ENCODE peak calls at places on chromosomes 5 and 9, in five cellular contexts. N is type B pancreatic cell; A is AG04450; Y is aorta; H is activated T-helper 1 cell treated with anti-CD3 and anti-CD28 coated beads, Interleukin-12 subunit alpha, Interleukin-12 subunit beta, Interleukin-2, Interleukin-4 antibody, amounts not matched to agents 30 ng/mL and 10 ng/mL and 1 ng/mL, durations not matched to agents 14 hours and 24 hours and 36 hours. J is an unnamed sample.

GRCh38 chr5:62614355-62614754 is 35.7 kb downstream of the LRRC70 start:
- DNase-seq in N (no peak), A (no peak), H (no peak), Y (no peak), J (no peak)

GRCh38 chr9:127131871-127132270 is 9.4 kb upstream of the ANGPTL2 start:
- DNase-seq in H (no peak), A (peak), N (no peak), Y (no peak), J (no peak)

GRCh38 chr5:155872801-155873200 is 454.2 kb upstream of the SGCD start:
- DNase-seq in N (no peak), Y (no peak), H (no peak), A (no peak), J (no peak)

GRCh38 chr9:135920256-135920930 is 13.0 kb upstream of the CAMSAP1 start:
- DNase-seq in A (no peak), N (no peak), H (no peak), Y (peak), J (no peak)

GRCh38 chr9:131318211-131318610 is 28.7 kb downstream of the PLPP7 start:
- DNase-seq in H (no peak), Y (peak), A (no peak), N (no peak), J (no peak)

GRCh38 chr5:177399903-177400868 is at the start of gene PFN3:
- DNase-seq in H (no peak), Y (no peak), A (no peak), N (no peak), J (no peak)

GRCh38 chr9:32986971-32987370 is 14.5 kb downstream of the APTX start:
- DNase-seq in A (no peak), N (no peak), Y (no peak), H (no peak), J (no peak)

GRCh38 chr9:84851935-84852585 is 182.5 kb downstream of the NTRK2 start:
- DNase-seq in N (no peak), Y (peak), H (no peak), A (no peak), J (no peak)

GRCh38 chr9:79623799-79624721 is 52.3 kb downstream of the TLE4 start:
- DNase-seq in A (no peak), N (no peak), H (peak), Y (peak), J (peak)

GRCh38 chr5:84437673-84438315 is 53.1 kb upstream of the EDIL3 start:
- DNase-seq in H (no peak), A (peak), Y (no peak), N (no peak), J (no peak)

GRCh38 chr9:133797406-133798150 is 59.4 kb upstream of the SARDH start:
- DNase-seq in A (no peak), Y (no peak), H (no peak), N (no peak), J (no peak)

GRCh38 chr5:134227259-134227658 is 1.4 kb upstream of the PPP2CA start:
- DNase-seq in H (no peak), N (no peak), A (no peak), Y (no peak), J (no peak)

GRCh38 chr9:89363311-89363670 is 45.0 kb downstream of the SECISBP2 start:
- DNase-seq in A (no peak), N (no peak), H (no peak), Y (peak), J (no peak)

GRCh38 chr5:149130121-149130931 is 11.0 kb upstream of the ABLIM3 start:
- DNase-seq in A (no peak), Y (no peak), H (no peak), N (no peak), J (no peak)

GRCh38 chr9:126945682-126946081 is 31.1 kb downstream of the RALGPS1 start:
- DNase-seq in Y (no peak), N (no peak), A (no peak), H (no peak), J (no peak)

GRCh38 chr5:122985006-122985700 is 51.4 kb downstream of the PPIC start:
- DNase-seq in A (no peak), N (no peak), Y (no peak), H (no peak), J (no peak)

GRCh38 chr5:56269216-56269927 is 36.2 kb upstream of the ANKRD55 start:
- DNase-seq in A (no peak), Y (no peak), N (no peak), H (no peak), J (peak)

GRCh38 chr5:123482258-123482657 is 29.7 kb upstream of the CSNK1G3 start:
- DNase-seq in A (no peak), Y (no peak), H (no peak), N (no peak), J (no peak)

GRCh38 chr5:32172908-32173393 is 1.2 kb downstream of the GOLPH3 start:
- DNase-seq in Y (no peak), A (no peak), H (no peak), N (no peak), J (no peak)

GRCh38 chr9:135669616-135670285 is 6.6 kb downstream of the LCN9 start:
- DNase-seq in A (no peak), H (no peak), Y (no peak), N (no peak), J (no peak)

GRCh38 chr9:94839398-94839797 is 112.9 kb downstream of the AOPEP start:
- DNase-seq in A (no peak), H (no peak), N (no peak), Y (no peak), J (no peak)

GRCh38 chr5:41641621-41642020 is 131.2 kb upstream of the PLCXD3 start:
- DNase-seq in H (no peak), Y (no peak), N (no peak), A (no peak), J (no peak)

J was measured in GDM1.